ENCODE peak calls at places on chromosomes 1 and 21, in five cellular contexts. B, C, E, W and P are unnamed samples.

GRCh38 chr21:43740497-43741156 is 21.7 kb downstream of the PDXK start:
- DNase-seq in W (no peak), B (peak), E (peak), C (no peak), P (no peak)

GRCh38 chr1:11929849-11930248 is 3.6 kb upstream of the KIAA2013 start:
- DNase-seq in C (no peak), B (no peak), W (no peak), E (peak), P (no peak)

GRCh38 chr1:1628656-1629429 is 3.1 kb upstream of the MMP23B start:
- DNase-seq in E (no peak), W (no peak), B (peak), C (no peak), P (no peak)

GRCh38 chr1:43274125-43274803 is 4.5 kb downstream of the TMEM125 start:
- DNase-seq in C (peak), B (peak), E (no peak), W (peak), P (no peak)

GRCh38 chr1:231550448-231550781 is 21.9 kb downstream of the TSNAX start:
- DNase-seq in E (no peak), C (no peak), W (no peak), B (peak), P (no peak)

GRCh38 chr1:1247341-1247913 is 905 bp upstream of the C1QTNF12 start:
- DNase-seq in B (no peak), C (no peak), E (no peak), W (no peak), P (no peak)

GRCh38 chr1:74205236-74205635 is 7.2 kb downstream of the FPGT start:
- DNase-seq in W (no peak), C (no peak), E (no peak), B (no peak), P (peak)

GRCh38 chr1:209080170-209080781 is 503.2 kb upstream of the CAMK1G start:
- DNase-seq in W (no peak), B (no peak), E (peak), C (no peak), P (no peak)

GRCh38 chr21:31938330-31939301 is 65.8 kb downstream of the HUNK start:
- DNase-seq in C (no peak), W (no peak), E (no peak), B (no peak), P (no peak)

GRCh38 chr21:15592271-15592860 is 137.4 kb upstream of the USP25 start:
- DNase-seq in B (peak), W (no peak), E (peak), C (no peak), P (peak)

GRCh38 chr1:36763771-36764170 is 270.5 kb downstream of the GRIK3 start:
- DNase-seq in W (no peak), C (no peak), E (no peak), B (no peak), P (no peak)

GRCh38 chr1:164602480-164603093 is 43.6 kb downstream of the PBX1 start:
- DNase-seq in E (no peak), B (no peak), C (no peak), W (no peak), P (peak)

GRCh38 chr1:54609301-54609921 is 13.9 kb downstream of the FAM151A start:
- DNase-seq in B (no peak), E (no peak), W (no peak), C (no peak), P (no peak)

GRCh38 chr1:201750934-201751333 is 78.0 kb upstream of the IPO9 start:
- DNase-seq in W (no peak), E (no peak), B (no peak), C (no peak), P (peak)

GRCh38 chr1:203148127-203148526 is 20.6 kb downstream of the ADORA1 start:
- DNase-seq in B (no peak), W (no peak), C (no peak), E (no peak), P (no peak)

GRCh38 chr1:183180213-183180612 is 5.9 kb upstream of the LAMC2 start:
- DNase-seq in E (peak), C (no peak), W (no peak), B (no peak), P (peak)

GRCh38 chr1:6497215-6497866 is 5.9 kb upstream of the PLEKHG5 start:
- DNase-seq in B (peak), W (peak), E (peak), C (no peak), P (no peak)

GRCh38 chr1:184146202-184146601 is 94.7 kb downstream of the TSEN15 start:
- DNase-seq in E (no peak), B (no peak), W (no peak), C (no peak), P (no peak)

GRCh38 chr1:31633117-31633516 is 11.6 kb downstream of the PEF1 start:
- DNase-seq in B (no peak), W (no peak), E (peak), C (peak), P (no peak)

GRCh38 chr1:182731852-182732575 is 47.6 kb upstream of the RGS8 start:
- DNase-seq in C (no peak), E (no peak), W (no peak), B (no peak), P (no peak)

GRCh38 chr1:154713001-154713400 is 105.0 kb upstream of the ADAR start:
- DNase-seq in W (no peak), E (no peak), B (no peak), C (no peak), P (no peak)

GRCh38 chr1:211912064-211912463 is 81.5 kb upstream of the LPGAT1 start:
- DNase-seq in B (no peak), W (no peak), C (no peak), E (no peak), P (no peak)

GRCh38 chr1:212916395-212917133 is 33.8 kb upstream of the VASH2 start:
- DNase-seq in C (no peak), E (no peak), B (no peak), W (no peak), P (no peak)

GRCh38 chr1:172338295-172338735 is 82.2 kb upstream of the C1orf105 start:
- DNase-seq in C (peak), E (no peak), W (no peak), B (no peak), P (no peak)

GRCh38 chr21:25871566-25871965 is 136.8 kb downstream of the GABPA start:
- DNase-seq in C (no peak), B (no peak), W (no peak), E (no peak), P (no peak)

GRCh38 chr1:11383553-11384169 is 95.3 kb upstream of the DISP3 start:
- DNase-seq in B (peak), E (no peak), C (no peak), W (no peak), P (no peak)

GRCh38 chr1:7669559-7670208 is 101.4 kb upstream of the VAMP3 start:
- DNase-seq in C (peak), E (peak), B (peak), W (peak), P (no peak)

GRCh38 chr1:150572918-150573647 is 6.3 kb downstream of the MCL1 start:
- DNase-seq in E (no peak), B (peak), W (no peak), C (no peak), P (no peak)

GRCh38 chr1:170699696-170700095 is 35.8 kb downstream of the PRRX1 start:
- DNase-seq in E (no peak), B (no peak), C (no peak), W (no peak), P (no peak)

GRCh38 chr1:99469641-99470040 is 176.3 kb upstream of the PALMD start:
- DNase-seq in B (no peak), C (no peak), E (no peak), W (no peak), P (no peak)

GRCh38 chr1:11569551-11569950 is 84.7 kb downstream of the FBXO2 start:
- DNase-seq in E (no peak), B (no peak), W (no peak), C (no peak), P (no peak)

GRCh38 chr1:150692720-150693119 is 4.2 kb downstream of the GOLPH3L start:
- DNase-seq in C (no peak), B (no peak), W (no peak), E (no peak), P (no peak)

GRCh38 chr1:84959294-84959693 is 37.6 kb downstream of the MCOLN2 start:
- DNase-seq in C (peak), W (no peak), E (no peak), B (peak), P (no peak)

GRCh38 chr1:182561432-182561831 is 27.6 kb downstream of the RNASEL start:
- DNase-seq in B (no peak), W (no peak), C (no peak), E (no peak), P (no peak)

GRCh38 chr1:78683079-78683478 is 33.4 kb downstream of the IFI44 start:
- DNase-seq in E (no peak), C (no peak), B (no peak), W (no peak), P (no peak)

GRCh38 chr1:98981917-98982513 is 22.6 kb downstream of the PLPPR5 start:
- DNase-seq in B (no peak), C (no peak), W (no peak), E (no peak), P (no peak)

GRCh38 chr1:184189361-184189760 is 137.8 kb downstream of the TSEN15 start:
- DNase-seq in B (no peak), C (no peak), E (no peak), W (no peak), P (no peak)